ENCODE peak calls at places on chromosomes 2 and 18, in six cellular contexts. S, Z, G, P, T and A are unnamed samples.

GRCh38 chr2:20577495-20578235 is 73.2 kb downstream of the HS1BP3 start:
- DNase-seq in S (no peak), T (no peak), P (peak), Z (peak), G (no peak), A (no peak)

GRCh38 chr18:73462092-73462491 is 594.3 kb upstream of the NETO1 start:
- DNase-seq in S (no peak), P (no peak), T (no peak), G (no peak), Z (peak), A (peak)

GRCh38 chr2:174337337-174338154 is 2.8 kb downstream of the SP9 start:
- DNase-seq in S (no peak), G (no peak), T (no peak), P (peak), Z (no peak), A (no peak)

GRCh38 chr2:105674859-105675541 is 69.7 kb upstream of the NCK2 start:
- DNase-seq in P (no peak), Z (no peak), S (no peak), G (no peak), T (no peak), A (no peak)

GRCh38 chr2:237752761-237753165 is 45.8 kb upstream of the RBM44 start:
- DNase-seq in Z (no peak), P (no peak), T (no peak), S (no peak), G (no peak), A (no peak)

GRCh38 chr18:47872426-47872825 is 58.0 kb downstream of the SMAD2 start:
- DNase-seq in S (no peak), T (no peak), P (no peak), G (no peak), Z (no peak), A (no peak)

GRCh38 chr2:120430501-120430830 is 84.5 kb downstream of the INHBB start:
- DNase-seq in P (no peak), Z (no peak), S (no peak), G (no peak), T (no peak), A (no peak)

GRCh38 chr2:95206086-95206485 is 1.2 kb upstream of the ZNF892 start:
- DNase-seq in G (no peak), S (no peak), P (no peak), Z (no peak), T (no peak), A (no peak)

GRCh38 chr2:238120463-238121298 is 17.8 kb upstream of the KLHL30 start:
- DNase-seq in G (no peak), S (no peak), T (no peak), Z (no peak), P (no peak), A (no peak)

GRCh38 chr18:57811477-57812125 is 8.5 kb upstream of the ATP8B1 start:
- DNase-seq in S (no peak), P (peak), Z (no peak), G (no peak), T (no peak), A (no peak)

GRCh38 chr2:231201475-231201814 is 3.0 kb downstream of the ARMC9 start:
- DNase-seq in Z (no peak), T (no peak), P (no peak), S (no peak), G (no peak), A (no peak)

GRCh38 chr18:12744103-12744502 is 41.3 kb downstream of the PSMG2 start:
- DNase-seq in S (no peak), P (peak), Z (no peak), T (no peak), G (no peak), A (no peak)

GRCh38 chr2:29417630-29418029 is 302.4 kb downstream of the CLIP4 start:
- DNase-seq in P (no peak), Z (no peak), S (no peak), T (no peak), G (no peak), A (no peak)

GRCh38 chr2:195559431-195559914 is 97.6 kb upstream of the SLC39A10 start:
- DNase-seq in P (no peak), Z (no peak), S (peak), T (no peak), G (no peak), A (no peak)

DNA sequence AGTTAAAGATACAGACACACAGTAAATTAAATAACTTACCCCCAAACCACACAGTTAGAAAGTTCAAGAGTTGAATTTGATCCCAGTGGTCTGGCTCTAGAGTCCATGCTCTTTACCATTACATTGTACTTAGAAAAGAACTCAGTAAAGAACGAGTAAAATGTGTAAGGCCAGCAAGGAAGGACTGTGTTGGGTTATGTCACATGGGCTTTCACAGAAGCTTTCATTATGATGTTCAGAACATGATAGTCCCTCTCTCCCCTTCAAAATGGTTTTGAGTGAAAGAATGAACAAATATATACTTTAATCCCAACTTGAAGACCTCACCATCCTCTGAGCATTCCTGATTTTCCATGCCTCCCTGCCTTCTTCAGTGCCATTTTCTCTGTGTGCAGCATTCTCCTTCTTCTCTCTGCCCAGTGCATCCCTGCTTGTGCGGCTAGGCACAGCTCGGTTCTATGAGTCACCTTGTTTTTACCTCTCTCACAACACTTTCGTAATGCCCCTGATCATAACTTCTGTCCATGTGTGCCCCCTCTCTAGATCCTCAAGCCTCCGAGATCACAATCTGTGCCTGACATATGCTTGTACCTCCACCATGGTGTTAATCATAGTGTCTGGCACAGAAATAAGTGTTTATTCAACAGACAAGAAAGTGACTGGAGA is 22.0 kb downstream of the RASGRP3 start:
- DNase-seq in P (no peak), S (no peak), G (no peak), Z (no peak), T (no peak), A (no peak)
- TF ChIP-seq POLR2A in P (no peak), S (no peak), G (no peak), Z (no peak), T (no peak), A (no peak)

DNA sequence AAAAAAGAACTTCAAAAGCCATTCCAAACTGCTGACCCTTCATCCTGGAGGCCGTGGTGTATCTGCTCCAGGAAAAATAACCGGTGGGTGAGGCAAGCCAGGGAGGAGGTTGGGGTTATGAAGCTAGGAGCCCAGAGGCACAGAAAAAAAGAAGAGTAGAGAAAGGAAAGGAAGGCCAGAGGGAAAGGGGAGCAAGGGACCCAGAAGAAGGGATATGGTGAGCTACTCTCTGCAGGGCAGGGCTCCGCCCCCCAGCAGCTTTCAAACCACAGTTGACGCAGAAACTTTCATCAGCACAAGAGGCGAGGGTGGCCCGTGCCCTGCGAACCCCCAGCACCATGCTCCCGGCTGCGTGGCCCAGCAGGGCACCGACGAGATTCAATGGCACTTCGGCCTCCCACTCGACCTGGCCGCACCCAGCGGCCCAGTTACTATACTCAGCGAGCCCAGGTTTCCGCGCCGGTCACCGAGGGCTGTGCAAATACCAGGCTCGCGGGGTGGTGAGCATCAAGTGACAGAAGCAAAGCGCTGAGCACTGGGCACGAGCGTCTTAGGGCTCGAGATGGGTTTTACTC is 665 bp downstream of the MCM6 start:
- DNase-seq in S (peak), Z (peak), G (peak), T (peak), P (peak), A (peak)
- TF ChIP-seq POLR2A in S (no peak), Z (no peak), G (no peak), T (no peak), P (no peak), A (no peak)

GRCh38 chr2:74391580-74392448 is 11.7 kb upstream of the DCTN1 start:
- DNase-seq in P (peak), Z (peak), T (peak), S (peak), G (peak), A (peak)
- TF ChIP-seq POLR2A in P (peak), Z (no peak), T (peak), S (peak), G (peak), A (no peak)

DNA sequence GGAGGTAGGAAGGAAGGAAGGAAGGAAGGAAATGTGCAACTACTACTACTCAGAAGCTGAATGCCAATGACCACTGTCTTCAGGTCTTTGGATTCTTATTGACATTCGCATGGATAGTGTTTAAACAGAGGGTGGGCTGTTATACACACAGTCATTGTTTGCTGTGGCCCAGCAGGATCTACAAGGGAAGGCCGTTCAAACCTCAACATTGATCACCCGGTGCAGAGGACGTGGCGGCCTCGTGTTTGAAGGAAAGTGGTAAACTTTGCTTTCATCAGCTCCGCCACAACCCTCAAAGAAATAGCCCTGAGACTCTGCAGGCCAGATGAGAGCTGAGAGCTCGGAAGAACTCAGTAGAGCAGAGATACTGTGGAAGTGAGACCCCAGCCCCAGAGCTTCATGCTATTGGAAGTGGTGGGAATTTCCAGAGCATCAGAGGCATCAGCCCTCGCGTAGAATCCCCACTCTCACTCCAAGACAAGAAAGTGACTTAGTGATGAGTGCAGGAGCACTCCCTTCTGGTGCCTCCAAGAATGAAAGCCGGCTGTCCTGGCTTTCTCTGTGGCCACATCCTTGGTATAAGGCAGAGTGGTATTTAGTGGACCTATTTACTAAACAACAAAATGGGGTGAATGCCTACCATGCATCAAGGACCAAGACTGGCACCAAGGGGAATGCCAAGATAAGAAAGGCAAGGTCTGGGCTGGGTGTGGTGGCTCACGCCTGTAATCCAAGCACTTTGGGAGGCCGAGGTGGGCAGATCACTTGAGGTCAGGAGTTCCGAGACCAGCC is 10.1 kb upstream of the ROCK2 start:
- DNase-seq in Z (no peak), P (no peak), G (no peak), T (no peak), S (no peak), A (no peak)
- TF ChIP-seq POLR2A in Z (no peak), P (no peak), G (no peak), T (no peak), S (no peak), A (no peak)